ENCODE peak calls at places on chromosomes 1 and 21, in six cellular contexts. K, G, O, N, B and W are unnamed samples.

GRCh38 chr1:15107897-15108296 is 45.6 kb upstream of the TMEM51 start:
- DNase-seq in K (no peak), G (no peak), O (no peak), N (no peak), B (no peak), W (no peak)

GRCh38 chr1:234683856-234684632 is 74.1 kb upstream of the IRF2BP2 start:
- DNase-seq in K (no peak), G (no peak), O (peak), N (no peak), B (peak), W (peak)

GRCh38 chr1:201229095-201229494 is 38.5 kb downstream of the IGFN1 start:
- DNase-seq in K (no peak), G (no peak), O (no peak), N (no peak), B (no peak), W (no peak)

GRCh38 chr1:240122639-240123604 is 31.2 kb downstream of the FMN2 start:
- DNase-seq in K (no peak), G (no peak), O (no peak), N (no peak), B (peak), W (no peak)

GRCh38 chr1:7247683-7248401 is 462.6 kb downstream of the CAMTA1 start:
- DNase-seq in K (no peak), G (no peak), O (no peak), N (no peak), B (no peak), W (peak)

GRCh38 chr1:221697924-221698425 is 43.9 kb downstream of the DUSP10 start:
- DNase-seq in K (no peak), G (no peak), O (no peak), N (no peak), B (no peak), W (no peak)

GRCh38 chr1:159936284-159936904 is 9.0 kb downstream of the IGSF9 start:
- DNase-seq in K (peak), G (no peak), O (no peak), N (peak), B (peak), W (peak)

GRCh38 chr1:1562556-1563195 is 12.0 kb downstream of the SSU72 start:
- DNase-seq in K (no peak), G (no peak), O (no peak), N (no peak), B (no peak), W (no peak)

GRCh38 chr21:36347278-36347961 is 27.4 kb downstream of the MORC3 start:
- DNase-seq in K (no peak), G (no peak), O (no peak), N (no peak), B (no peak), W (no peak)

GRCh38 chr1:66315675-66316074 is 218.3 kb upstream of the SGIP1 start:
- DNase-seq in K (no peak), G (no peak), O (peak), N (no peak), B (no peak), W (peak)

GRCh38 chr1:165289556-165289955 is 67.0 kb downstream of the LMX1A start:
- DNase-seq in K (no peak), G (no peak), O (no peak), N (no peak), B (no peak), W (no peak)

GRCh38 chr1:65717815-65718454 is 74.8 kb upstream of the PDE4B start:
- DNase-seq in K (no peak), G (no peak), O (peak), N (no peak), B (no peak), W (peak)

GRCh38 chr1:234214911-234215892 is 158.1 kb upstream of the COA6 start:
- DNase-seq in K (peak), G (no peak), O (no peak), N (no peak), B (no peak), W (no peak)

GRCh38 chr1:27026621-27027574 is 14.2 kb upstream of the TENT5B start:
- DNase-seq in K (peak), G (no peak), O (peak), N (peak), B (no peak), W (no peak)

GRCh38 chr1:68100571-68100970 is 50.1 kb upstream of the DIRAS3 start:
- DNase-seq in K (no peak), G (no peak), O (no peak), N (no peak), B (no peak), W (no peak)

GRCh38 chr1:240189386-240189989 is 97.8 kb downstream of the FMN2 start:
- DNase-seq in K (peak), G (no peak), O (no peak), N (peak), B (peak), W (peak)

GRCh38 chr21:42026072-42026415 is 15.9 kb upstream of the ZBTB21 start:
- DNase-seq in K (no peak), G (no peak), O (no peak), N (no peak), B (no peak), W (no peak)

GRCh38 chr1:20380616-20381035 is 90.0 kb downstream of the VWA5B1 start:
- DNase-seq in K (no peak), G (no peak), O (peak), N (no peak), B (no peak), W (no peak)

GRCh38 chr1:214548988-214549387 is 2.4 kb downstream of the PTPN14 start:
- DNase-seq in K (no peak), G (no peak), O (no peak), N (no peak), B (no peak), W (peak)

GRCh38 chr1:174572771-174573170 is 125.0 kb downstream of the GPR52 start:
- DNase-seq in K (no peak), G (no peak), O (no peak), N (no peak), B (no peak), W (no peak)

GRCh38 chr1:226135709-226136108 is 50.8 kb downstream of the ACBD3 start:
- DNase-seq in K (peak), G (no peak), O (no peak), N (no peak), B (no peak), W (no peak)

GRCh38 chr1:211258310-211258755 is 833 bp upstream of the RCOR3 start:
- DNase-seq in K (peak), G (no peak), O (no peak), N (peak), B (peak), W (peak)

GRCh38 chr1:18007391-18008106 is 100.0 kb upstream of the IGSF21 start:
- DNase-seq in K (no peak), G (no peak), O (no peak), N (no peak), B (no peak), W (no peak)

GRCh38 chr1:34019741-34020552 is 145.1 kb downstream of the CSMD2 start:
- DNase-seq in K (no peak), G (no peak), O (no peak), N (no peak), B (peak), W (no peak)

GRCh38 chr1:155890251-155890650 is 20.9 kb downstream of the RIT1 start:
- DNase-seq in K (no peak), G (no peak), O (no peak), N (no peak), B (no peak), W (no peak)

GRCh38 chr1:237976345-237976744 is 85.6 kb upstream of the ZP4 start:
- DNase-seq in K (no peak), G (peak), O (no peak), N (no peak), B (no peak), W (no peak)

GRCh38 chr1:83574749-83575148 is 424.2 kb downstream of the TTLL7 start:
- DNase-seq in K (no peak), G (no peak), O (no peak), N (no peak), B (no peak), W (no peak)

GRCh38 chr1:72101840-72102632 is 180.3 kb downstream of the NEGR1 start:
- DNase-seq in K (no peak), G (no peak), O (no peak), N (no peak), B (no peak), W (no peak)

GRCh38 chr1:208036177-208036808 is 125.4 kb upstream of the CD34 start:
- DNase-seq in K (no peak), G (no peak), O (peak), N (peak), B (peak), W (no peak)

GRCh38 chr1:182666736-182667135 is 17.7 kb downstream of the RGS8 start:
- DNase-seq in K (no peak), G (no peak), O (no peak), N (no peak), B (no peak), W (no peak)

GRCh38 chr1:71276466-71276865 is 195.6 kb upstream of the ZRANB2 start:
- DNase-seq in K (no peak), G (no peak), O (no peak), N (no peak), B (no peak), W (no peak)

GRCh38 chr1:180071760-180072159 is 82.9 kb upstream of the QSOX1 start:
- DNase-seq in K (no peak), G (no peak), O (no peak), N (no peak), B (no peak), W (no peak)

GRCh38 chr1:8992936-8993687 is 33.1 kb downstream of the SLC2A7 start:
- DNase-seq in K (no peak), G (no peak), O (no peak), N (no peak), B (no peak), W (no peak)

DNA sequence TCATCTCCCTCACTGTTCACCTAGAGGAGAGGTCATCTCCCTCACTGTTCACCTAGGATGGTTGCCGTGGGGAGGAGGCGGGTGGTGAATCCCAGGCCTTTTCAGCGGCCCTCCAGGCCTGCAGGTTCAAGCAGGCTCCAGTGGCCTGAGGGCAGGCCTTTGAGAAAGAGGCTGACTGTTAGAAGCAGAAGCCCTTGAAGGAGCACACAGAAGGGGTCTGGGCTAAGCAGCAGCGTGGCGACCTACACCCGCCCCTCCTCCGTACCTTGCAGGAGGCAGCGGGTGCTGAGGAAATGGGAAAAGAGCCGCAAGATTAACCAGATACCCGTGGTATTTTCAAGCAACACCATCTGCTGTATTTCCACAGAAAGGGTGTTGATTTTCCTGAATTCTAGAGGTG is 289.4 kb downstream of the KIF26B start:
- DNase-seq in K (no peak), G (no peak), O (no peak), N (no peak), B (no peak), W (no peak)
- TF ChIP-seq EZH2 in K (no peak), G (no peak), O (no peak), N (no peak), B (no peak), W (no peak)

DNA sequence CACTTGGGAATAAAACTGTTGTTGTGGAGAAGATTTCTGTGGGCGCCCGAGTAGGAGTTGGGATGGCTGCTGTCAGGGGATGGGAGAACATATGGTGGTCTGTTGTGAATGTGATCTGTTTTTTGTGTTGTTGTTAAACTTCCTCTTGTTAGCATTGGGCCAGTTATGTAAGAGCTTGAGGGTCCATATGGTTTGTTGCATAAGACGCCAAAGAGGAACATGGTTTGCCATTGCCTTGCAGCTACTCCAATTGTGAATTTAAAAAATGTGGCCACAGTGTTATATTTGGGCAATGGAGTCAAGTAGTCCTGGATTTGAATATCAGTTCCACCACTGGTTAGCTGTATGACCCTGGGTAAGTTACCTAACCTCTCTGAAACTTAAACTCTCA is 136.1 kb upstream of the JUN start:
- DNase-seq in K (no peak), G (no peak), O (no peak), N (no peak), B (no peak), W (no peak)
- TF ChIP-seq MAX in K (no peak), G (no peak), O (no peak), N (no peak), B (no peak), W (no peak)

DNA sequence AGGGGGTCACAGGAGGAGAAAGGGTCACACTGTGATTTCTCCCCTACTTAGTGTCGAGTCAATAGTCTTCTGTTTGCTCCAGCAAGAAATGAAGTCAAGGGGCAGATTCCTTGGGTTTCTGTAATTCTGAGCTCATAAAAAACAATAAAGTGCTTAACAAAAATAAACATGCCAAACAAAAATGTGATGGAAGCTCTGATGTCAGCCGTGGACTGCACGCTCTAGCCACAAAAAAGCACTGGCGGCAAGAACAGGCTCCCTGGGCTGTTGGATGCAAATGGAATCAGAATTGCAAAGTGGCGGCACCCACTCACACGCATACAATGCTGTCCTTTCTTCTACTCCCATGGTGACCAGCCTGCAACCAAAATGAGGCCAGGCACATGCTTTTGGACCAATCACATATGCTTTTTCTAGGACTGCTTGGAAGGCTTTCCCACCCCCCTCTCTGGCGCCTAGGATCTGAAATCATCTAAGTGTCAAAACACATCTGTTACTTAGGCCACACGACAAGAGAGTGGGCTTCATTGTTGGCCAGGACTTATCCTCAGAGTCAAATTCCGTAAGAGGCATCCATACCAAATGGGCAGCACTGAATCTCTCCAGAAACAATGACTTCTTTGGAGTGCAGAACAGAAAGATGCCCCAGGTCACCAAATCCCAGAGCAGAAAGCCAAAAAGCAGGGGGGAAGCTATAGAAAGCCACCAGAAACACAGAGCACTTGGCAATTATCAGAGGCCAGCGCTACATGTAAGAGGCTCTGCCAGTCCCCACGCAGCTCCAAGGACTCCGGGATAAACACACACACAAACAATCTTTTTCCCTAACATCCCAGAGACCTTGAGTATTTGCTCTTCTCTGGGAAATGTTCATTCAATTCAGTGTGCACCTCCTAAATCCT is 9.2 kb downstream of the C1orf198 start:
- DNase-seq in K (no peak), G (no peak), O (no peak), N (no peak), B (no peak), W (no peak)
- H3K9ac ChIP-seq in K (no peak), G (no peak), O (no peak), N (no peak), B (no peak), W (no peak)

GRCh38 chr1:228005511-228006033 is 1.2 kb upstream of the WNT3A start:
- DNase-seq in K (no peak), G (no peak), O (no peak), N (peak), B (no peak), W (no peak)
- TF ChIP-seq EZH2 in K (peak), G (no peak), O (no peak), N (no peak), B (no peak), W (no peak)

DNA sequence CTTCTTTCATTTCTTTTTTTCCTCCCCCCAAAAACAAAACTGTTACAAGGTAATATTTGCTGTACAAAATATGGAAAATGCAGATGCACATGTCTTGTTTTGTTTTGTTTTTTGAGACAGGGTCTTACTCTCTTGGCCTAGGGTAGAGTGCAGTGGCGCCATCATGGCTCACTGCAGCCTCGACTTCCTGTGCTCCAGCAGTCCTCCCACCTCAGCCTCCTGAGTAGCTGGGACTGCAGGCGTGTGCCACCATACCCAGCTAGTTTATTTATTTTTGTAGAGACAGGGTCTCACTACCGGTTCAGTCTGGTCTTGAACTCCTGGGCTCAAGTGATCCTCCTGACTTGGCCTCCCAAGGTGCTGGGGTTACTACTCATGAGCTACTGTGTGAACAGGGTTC is 15.5 kb downstream of the PRRC2C start:
- DNase-seq in K (no peak), G (no peak), O (no peak), N (no peak), B (no peak), W (no peak)
- TF ChIP-seq MAX in K (no peak), G (no peak), O (no peak), N (no peak), B (no peak), W (no peak)

GRCh38 chr1:107357381-107357780 is 216.5 kb downstream of the NTNG1 start:
- DNase-seq in K (no peak), G (no peak), O (no peak), N (no peak), B (no peak), W (no peak)
- H3K9ac ChIP-seq in K (no peak), G (no peak), O (no peak), N (no peak), B (no peak), W (no peak)

GRCh38 chr1:204806943-204807624 is 63.6 kb upstream of the NFASC start:
- DNase-seq in K (peak), G (peak), O (peak), N (peak), B (peak), W (peak)
- TF ChIP-seq EZH2 in K (no peak), G (no peak), O (no peak), N (no peak), B (no peak), W (no peak)

DNA sequence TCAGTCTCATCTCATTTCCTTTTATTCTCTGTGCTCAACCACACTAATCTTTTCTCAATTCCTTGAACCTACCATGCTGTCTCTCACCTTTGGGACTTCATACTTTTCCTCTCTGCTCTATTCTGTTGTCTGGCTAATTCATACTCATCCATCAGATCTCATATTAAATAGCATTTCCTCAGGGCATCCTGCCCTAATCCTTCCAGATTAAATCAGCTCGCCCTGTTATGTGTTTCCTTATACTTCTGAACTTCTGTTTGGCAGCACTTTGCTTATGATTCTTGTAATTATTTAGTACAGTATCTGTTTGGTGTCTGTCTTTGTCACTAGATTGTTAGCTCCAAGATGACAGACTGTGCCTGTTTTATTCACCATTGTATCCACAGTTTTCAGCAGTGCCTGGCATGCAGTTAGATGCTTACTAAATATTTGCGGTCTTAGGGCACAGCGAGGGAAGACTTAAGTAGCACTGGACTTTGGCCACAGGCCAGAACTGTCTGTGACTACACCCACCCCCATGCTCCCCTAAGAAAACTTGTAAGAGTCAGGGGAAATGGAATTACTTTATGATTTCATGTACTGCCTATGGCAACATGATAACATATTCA is 9.9 kb upstream of the CAP1 start:
- DNase-seq in K (no peak), G (no peak), O (no peak), N (no peak), B (no peak), W (no peak)
- TF ChIP-seq MAX in K (no peak), G (no peak), O (no peak), N (no peak), B (no peak), W (no peak)

GRCh38 chr1:5648410-5649165 is 343.6 kb downstream of the NPHP4 start:
- DNase-seq in K (peak), G (no peak), O (no peak), N (no peak), B (peak), W (no peak)

GRCh38 chr1:5649166-5649551 is 343.1 kb downstream of the NPHP4 start:
- DNase-seq in K (no peak), G (no peak), O (no peak), N (no peak), B (no peak), W (no peak)

GRCh38 chr1:5651027-5651410 is 341.2 kb downstream of the NPHP4 start:
- DNase-seq in K (no peak), G (no peak), O (no peak), N (no peak), B (no peak), W (no peak)

GRCh38 chr1:5650283-5651026 is 341.8 kb downstream of the NPHP4 start:
- DNase-seq in K (no peak), G (no peak), O (no peak), N (no peak), B (no peak), W (no peak)

GRCh38 chr1:5649795-5650194 is 342.4 kb downstream of the NPHP4 start:
- DNase-seq in K (no peak), G (no peak), O (no peak), N (no peak), B (no peak), W (no peak)
- H3K9ac ChIP-seq in K (no peak), G (no peak), O (no peak), N (no peak), B (no peak), W (no peak)